ENCODE peak calls at places on chromosomes 16 and 17, in eight cellular contexts. J, U, Y, N, X, V, C and W are unnamed samples.

GRCh38 chr17:48102700-48103378 is 1.6 kb upstream of the CBX1 start:
- DNase-seq in J (no peak), U (no peak), Y (no peak), N (no peak), X (no peak), V (no peak), C (no peak), W (no peak)

GRCh38 chr16:7285520-7285919 is 47.1 kb upstream of the RBFOX1 start:
- DNase-seq in J (no peak), U (no peak), Y (no peak), N (no peak), X (no peak), V (no peak), C (no peak), W (no peak)

GRCh38 chr16:9092963-9093477 is 1.6 kb downstream of the HAPSTR1 start:
- DNase-seq in J (peak; percentile 67), U (no peak), Y (peak; percentile 55), N (peak; percentile 47), X (peak; percentile 67), V (peak; percentile 62), C (no peak), W (no peak)

GRCh38 chr17:45837603-45838002 is 7.1 kb upstream of the SPPL2C start:
- DNase-seq in J (no peak), U (no peak), Y (no peak), N (no peak), X (no peak), V (no peak), C (no peak), W (no peak)

GRCh38 chr17:50561796-50562195 is 1.3 kb downstream of the CACNA1G start:
- DNase-seq in J (no peak), U (no peak), Y (no peak), N (no peak), X (no peak), V (no peak), C (no peak), W (no peak)

GRCh38 chr17:74011963-74012362 is 191.5 kb upstream of the RPL38 start:
- DNase-seq in J (no peak), U (no peak), Y (no peak), N (no peak), X (no peak), V (no peak), C (no peak), W (no peak)

GRCh38 chr16:83215417-83216001 is 588.7 kb downstream of the CDH13 start:
- DNase-seq in J (no peak), U (peak; percentile 15), Y (peak; percentile 39), N (peak; percentile 53), X (peak; percentile 85), V (peak; percentile 92), C (peak; percentile 58), W (peak; percentile 7)

GRCh38 chr16:83211711-83212110 is 584.9 kb downstream of the CDH13 start:
- DNase-seq in J (no peak), U (no peak), Y (no peak), N (no peak), X (peak; percentile 51), V (peak; percentile 16), C (no peak), W (no peak)

GRCh38 chr16:55479560-55480197 is 681 bp downstream of the MMP2 start:
- DNase-seq in J (no peak), U (no peak), Y (no peak), N (no peak), X (peak; percentile 44), V (peak; percentile 46), C (no peak), W (no peak)

GRCh38 chr16:67147437-67148140 is 3.2 kb downstream of the B3GNT9 start:
- DNase-seq in J (no peak), U (no peak), Y (no peak), N (no peak), X (no peak), V (no peak), C (no peak), W (peak; percentile 74)

GRCh38 chr17:63185420-63185819 is 219.4 kb downstream of the TANC2 start:
- DNase-seq in J (no peak), U (no peak), Y (no peak), N (no peak), X (no peak), V (no peak), C (no peak), W (no peak)

GRCh38 chr16:29306201-29306600 is 100.3 kb downstream of the NPIPB11 start:
- DNase-seq in J (peak; percentile 41), U (no peak), Y (no peak), N (no peak), X (no peak), V (no peak), C (no peak), W (no peak)

GRCh38 chr17:6755281-6755680 is 565 bp upstream of the XAF1 start:
- DNase-seq in J (no peak), U (no peak), Y (no peak), N (no peak), X (no peak), V (no peak), C (peak; percentile 34), W (no peak)

GRCh38 chr17:55587608-55588139 is 76.4 kb upstream of the SMIM36 start:
- DNase-seq in J (no peak), U (no peak), Y (no peak), N (no peak), X (no peak), V (no peak), C (peak; percentile 96), W (no peak)

GRCh38 chr17:17073627-17074521 is 31.6 kb downstream of the MPRIP start:
- DNase-seq in J (peak; percentile 41), U (no peak), Y (no peak), N (no peak), X (no peak), V (no peak), C (no peak), W (no peak)

GRCh38 chr16:70691223-70692129 is 5.6 kb upstream of the MTSS2 start:
- DNase-seq in J (no peak), U (no peak), Y (peak; percentile 52), N (no peak), X (peak; percentile 87), V (no peak), C (peak; percentile 100), W (no peak)

GRCh38 chr17:7767425-7768021 is 50.0 kb downstream of the DNAH2 start:
- DNase-seq in J (peak; percentile 70), U (no peak), Y (no peak), N (no peak), X (peak; percentile 58), V (no peak), C (peak; percentile 85), W (peak; percentile 70)

GRCh38 chr17:47955497-47956461 is 1.9 kb downstream of the PRR15L start:
- DNase-seq in J (peak; percentile 94), U (no peak), Y (peak; percentile 94), N (peak; percentile 83), X (no peak), V (no peak), C (no peak), W (no peak)

GRCh38 chr16:88507231-88507743 is 54.2 kb downstream of the ZFPM1 start:
- DNase-seq in J (no peak), U (no peak), Y (peak; percentile 53), N (peak; percentile 84), X (no peak), V (no peak), C (no peak), W (peak; percentile 43)

GRCh38 chr16:81617021-81617346 is 162.1 kb upstream of the PLCG2 start:
- DNase-seq in J (no peak), U (no peak), Y (no peak), N (no peak), X (no peak), V (no peak), C (no peak), W (no peak)
- H3K4me3 ChIP-seq in J (no peak overlapping the region), U (no peak overlapping the region), Y (no peak overlapping the region), N (no peak overlapping the region), X (no peak overlapping the region), V (no peak overlapping the region), C (no peak overlapping the region), W (no peak overlapping the region)

GRCh38 chr16:31216552-31217530 is at the start of gene PYDC1:
- DNase-seq in J (no peak), U (no peak), Y (no peak), N (no peak), X (peak; percentile 64), V (peak; percentile 73), C (no peak), W (no peak)
- H3K4me3 ChIP-seq in J (peak within 1 kb of the TSS; percentile 52), U (no peak within 1 kb of the TSS), Y (peak within 1 kb of the TSS; percentile 50), N (no peak within 1 kb of the TSS), X (no peak within 1 kb of the TSS), V (peak within 1 kb of the TSS; percentile 77), C (no peak within 1 kb of the TSS), W (no peak within 1 kb of the TSS)

GRCh38 chr16:73233423-73233762 is 185.5 kb upstream of the ZFHX3 start:
- DNase-seq in J (no peak), U (no peak), Y (no peak), N (no peak), X (no peak), V (no peak), C (no peak), W (no peak)

GRCh38 chr16:73230651-73231050 is 182.7 kb upstream of the ZFHX3 start:
- DNase-seq in J (no peak), U (no peak), Y (no peak), N (no peak), X (peak; percentile 65), V (no peak), C (no peak), W (no peak)

GRCh38 chr16:73231379-73231778 is 183.5 kb upstream of the ZFHX3 start:
- DNase-seq in J (no peak), U (no peak), Y (no peak), N (no peak), X (peak; percentile 78), V (no peak), C (no peak), W (no peak)

GRCh38 chr16:73231969-73232554 is 184.1 kb upstream of the ZFHX3 start:
- DNase-seq in J (no peak), U (no peak), Y (no peak), N (no peak), X (no peak), V (no peak), C (no peak), W (no peak)

GRCh38 chr16:73232555-73233422 is 184.9 kb upstream of the ZFHX3 start:
- DNase-seq in J (no peak), U (no peak), Y (no peak), N (peak; percentile 65), X (peak; percentile 68), V (no peak), C (peak; percentile 95), W (no peak)
- H3K4me3 ChIP-seq in J (peak overlapping the region; percentile 10), U (no peak overlapping the region), Y (peak overlapping the region; percentile 7), N (no peak overlapping the region), X (no peak overlapping the region), V (no peak overlapping the region), C (peak overlapping the region; percentile 66), W (no peak overlapping the region)

GRCh38 chr17:59842901-59843652 is 49.7 kb downstream of the TUBD1 start:
- DNase-seq in J (peak; percentile 71), U (no peak), Y (peak; percentile 74), N (peak; percentile 81), X (peak; percentile 73), V (peak; percentile 31), C (peak; percentile 97), W (peak; percentile 99)

GRCh38 chr17:59839646-59840328 is 53.0 kb downstream of the TUBD1 start:
- DNase-seq in J (no peak), U (no peak), Y (no peak), N (peak; percentile 47), X (no peak), V (peak; percentile 53), C (peak; percentile 60), W (no peak)

GRCh38 chr17:59838196-59838911 is 54.4 kb downstream of the TUBD1 start:
- DNase-seq in J (no peak), U (no peak), Y (no peak), N (peak; percentile 50), X (peak; percentile 60), V (no peak), C (peak; percentile 65), W (no peak)

GRCh38 chr17:59840908-59841666 is 51.7 kb downstream of the TUBD1 start:
- DNase-seq in J (no peak), U (no peak), Y (no peak), N (peak; percentile 58), X (no peak), V (no peak), C (peak; percentile 64), W (peak; percentile 69)

GRCh38 chr17:59840329-59840907 is 52.3 kb downstream of the TUBD1 start:
- DNase-seq in J (no peak), U (no peak), Y (no peak), N (peak; percentile 52), X (peak; percentile 49), V (peak; percentile 93), C (peak; percentile 56), W (peak; percentile 57)
- H3K4me3 ChIP-seq in J (peak overlapping the region; percentile 85), U (peak overlapping the region; percentile 63), Y (peak overlapping the region; percentile 78), N (peak overlapping the region; percentile 51), X (no peak overlapping the region), V (peak overlapping the region; percentile 69), C (peak overlapping the region; percentile 97), W (peak overlapping the region; percentile 89)